ENCODE peak calls at places on chromosomes 3 and 15, in ten cellular contexts. S, A, Z, U, Y, K, L, H, M and T are unnamed samples. For H3K4me1, the result is how much of the 10 kb centered on the place peaks cover.

GRCh38 chr3:32500880-32501784 is 1.5 kb downstream of the CMTM6 start:
- DNase-seq in M (no peak), A (no peak), H (no peak), S (no peak), Y (no peak), K (no peak), Z (no peak), L (no peak), U (no peak), T (no peak)

GRCh38 chr15:64386291-64386690 is 1.3 kb upstream of the TRIP4 start:
- DNase-seq in S (no peak), L (no peak), U (no peak), H (no peak), Y (no peak), Z (no peak), K (no peak), A (no peak), M (no peak), T (no peak)

GRCh38 chr3:50532062-50532705 is 28.8 kb upstream of the CACNA2D2 start:
- DNase-seq in M (no peak), Y (no peak), U (no peak), H (no peak), S (no peak), A (no peak), Z (no peak), K (no peak), L (no peak), T (no peak)

GRCh38 chr3:66138336-66139234 is 82.2 kb upstream of the SLC25A26 start:
- DNase-seq in U (no peak), H (peak), S (peak), Z (peak), A (peak), M (peak), L (no peak), Y (no peak), K (peak), T (peak)

GRCh38 chr3:155859859-155860258 is 5.6 kb upstream of the SLC33A1 start:
- DNase-seq in K (peak), L (no peak), Z (no peak), S (no peak), U (no peak), H (peak), A (no peak), M (no peak), Y (no peak), T (no peak)

GRCh38 chr3:33786565-33787327 is 11.7 kb upstream of the PDCD6IP start:
- DNase-seq in K (no peak), Y (no peak), Z (no peak), A (no peak), S (no peak), U (no peak), M (no peak), L (no peak), H (no peak), T (no peak)

GRCh38 chr3:24034464-24034863 is 89.4 kb downstream of the NR1D2 start:
- DNase-seq in S (no peak), L (no peak), H (no peak), Z (no peak), K (no peak), Y (no peak), U (no peak), M (no peak), A (no peak), T (no peak)

GRCh38 chr3:10192953-10193691 is 28.4 kb downstream of the IRAK2 start:
- DNase-seq in M (no peak), Y (peak), K (peak), A (peak), L (no peak), U (no peak), S (peak), Z (no peak), H (peak), T (peak)

GRCh38 chr3:127097516-127097915 is 95.4 kb upstream of the PRR23E start:
- DNase-seq in M (no peak), L (no peak), A (no peak), U (no peak), Z (no peak), H (no peak), S (no peak), Y (no peak), K (no peak), T (no peak)

GRCh38 chr15:61155741-61156700 is 73.1 kb downstream of the RORA start:
- DNase-seq in U (peak), Z (peak), L (no peak), H (no peak), Y (no peak), A (no peak), M (no peak), S (peak), K (peak), T (peak)

GRCh38 chr15:67967871-67968423 is 86.2 kb upstream of the PIAS1 start:
- DNase-seq in A (peak), U (no peak), H (no peak), Y (peak), M (peak), S (peak), K (no peak), L (peak), Z (peak), T (peak)

GRCh38 chr3:30135190-30135589 is 471.2 kb upstream of the TGFBR2 start:
- DNase-seq in Y (no peak), Z (peak), S (no peak), A (no peak), L (no peak), U (no peak), K (peak), H (peak), M (no peak), T (no peak)

GRCh38 chr15:42149493-42150245 is 6.8 kb downstream of the PLA2G4F start:
- DNase-seq in A (peak), S (no peak), M (no peak), Y (no peak), K (no peak), U (no peak), H (no peak), Z (no peak), L (no peak), T (no peak)

GRCh38 chr15:52642386-52643361 is 36.5 kb downstream of the ATOSA start:
- DNase-seq in K (peak), Y (no peak), M (no peak), S (no peak), L (no peak), A (no peak), H (no peak), Z (no peak), U (no peak), T (no peak)

GRCh38 chr15:63233667-63234419 is 43.6 kb upstream of the APH1B start:
- DNase-seq in A (no peak), U (no peak), M (no peak), Z (no peak), H (peak), Y (no peak), K (peak), L (no peak), S (no peak), T (no peak)

GRCh38 chr3:160125188-160125587 is 100.0 kb upstream of the C3orf80 start:
- DNase-seq in H (no peak), Y (no peak), A (no peak), U (no peak), M (no peak), L (no peak), Z (no peak), K (no peak), S (no peak), T (no peak)

GRCh38 chr3:150346956-150347863 is 60.9 kb upstream of the TSC22D2 start:
- DNase-seq in Z (no peak), K (peak), H (no peak), Y (no peak), L (no peak), A (no peak), S (no peak), M (no peak), U (no peak), T (no peak)

DNA sequence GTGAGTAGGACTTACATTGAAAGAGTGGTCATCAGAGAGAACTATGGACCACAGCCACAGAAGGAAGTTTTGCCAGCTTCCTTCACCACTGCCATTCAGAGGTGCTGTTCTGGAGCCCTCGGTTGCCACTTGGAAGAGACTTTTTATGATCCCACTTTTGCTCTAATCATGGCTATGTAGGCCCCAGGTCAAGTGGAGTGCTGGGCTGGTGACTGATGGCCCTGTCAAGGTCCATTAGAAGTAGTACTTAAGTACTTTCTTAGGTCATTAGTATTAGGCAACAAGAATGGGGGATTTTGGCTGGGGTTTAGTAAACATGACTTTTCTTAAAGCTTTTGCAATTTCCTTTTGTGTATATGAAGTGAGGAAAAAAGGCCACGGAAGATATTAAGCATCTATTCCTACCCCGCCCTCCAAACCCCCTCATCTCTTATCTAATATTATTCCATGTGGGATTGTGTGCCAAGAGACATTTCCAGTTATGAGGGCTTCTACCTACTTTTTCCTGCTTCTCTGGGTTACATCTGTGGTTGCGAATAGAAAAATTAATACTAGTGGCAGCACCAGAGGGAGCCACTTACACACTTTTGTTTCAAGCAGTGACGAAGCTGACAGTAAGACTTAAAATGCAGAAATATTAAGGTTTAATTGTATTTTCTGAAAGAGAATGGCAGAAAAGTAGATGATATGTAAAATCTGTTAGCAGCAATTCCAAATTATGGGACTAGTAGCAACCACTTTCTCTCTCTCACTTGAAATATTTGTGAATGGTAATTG is 13.9 kb downstream of the NLGN1 start:
- DNase-seq in L (no peak), M (peak), A (no peak), K (peak), Z (no peak), U (no peak), H (peak), S (peak), Y (no peak), T (no peak)
- H3K4me3 ChIP-seq in L (no peak), M (no peak), A (peak), K (no peak), Z (peak), U (peak), H (no peak), S (no peak), Y (no peak), T (no peak)

GRCh38 chr15:74425634-74426033 is 8.1 kb downstream of the SEMA7A start:
- DNase-seq in A (no peak), K (no peak), U (no peak), Z (no peak), H (no peak), L (no peak), M (no peak), S (no peak), Y (no peak), T (no peak)
- H3K4me1 ChIP-seq in A (under half), K (half or more), U (under half), Z (under half), H (under half), L (under half), M (under half), S (under half), Y (under half), T (under half)

DNA sequence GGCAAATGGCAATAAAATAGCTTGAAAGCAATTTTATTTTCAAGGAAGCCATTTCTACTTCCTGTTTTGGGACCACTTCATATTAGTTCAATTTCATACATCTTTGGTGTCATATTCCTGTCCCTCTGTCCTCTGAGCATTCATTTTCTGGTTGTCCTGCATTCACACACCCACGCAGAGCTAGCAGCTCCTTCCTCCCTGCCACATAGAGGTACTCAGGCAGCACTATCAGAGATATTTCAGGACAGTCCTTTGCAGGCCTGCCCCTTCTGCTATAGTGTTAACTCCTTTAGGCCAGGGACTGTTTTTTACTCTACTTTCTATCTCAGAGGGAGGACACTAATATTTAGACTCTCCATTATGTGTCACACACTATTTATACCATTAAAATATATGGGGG is 132.0 kb downstream of the ECT2 start:
- DNase-seq in S (no peak), U (no peak), H (no peak), A (no peak), M (no peak), Z (no peak), K (no peak), L (no peak), Y (no peak), T (no peak)
- TF ChIP-seq CTCF in S (no peak), U (no peak), H (no peak), A (no peak), M (no peak), Z (no peak), K (no peak), L (no peak), Y (no peak), T (no peak)

GRCh38 chr15:35038655-35039534 is 46.2 kb downstream of the NANOGP8 start:
- DNase-seq in S (no peak), Z (no peak), H (no peak), K (peak), L (no peak), Y (no peak), M (no peak), U (no peak), A (no peak), T (no peak)
- H3K4me3 ChIP-seq in S (no peak), Z (no peak), H (no peak), K (no peak), L (no peak), Y (no peak), M (no peak), U (no peak), A (no peak), T (no peak)

GRCh38 chr3:120432105-120432860 is 18.5 kb downstream of the FSTL1 start:
- DNase-seq in H (peak), Y (no peak), A (no peak), Z (no peak), U (no peak), M (no peak), L (no peak), K (no peak), S (peak), T (no peak)

GRCh38 chr3:120425877-120426276 is 24.9 kb downstream of the FSTL1 start:
- DNase-seq in H (no peak), A (no peak), U (no peak), Z (no peak), S (peak), K (no peak), Y (no peak), L (no peak), M (no peak), T (no peak)

GRCh38 chr3:120427201-120427600 is 23.6 kb downstream of the FSTL1 start:
- DNase-seq in M (no peak), A (no peak), L (no peak), Z (no peak), U (no peak), K (no peak), S (no peak), H (no peak), Y (no peak), T (no peak)

GRCh38 chr3:120429921-120430361 is 20.9 kb downstream of the FSTL1 start:
- DNase-seq in Z (no peak), Y (no peak), L (no peak), A (no peak), U (no peak), K (no peak), M (no peak), S (no peak), H (no peak), T (no peak)

GRCh38 chr3:120428904-120429303 is 21.9 kb downstream of the FSTL1 start:
- DNase-seq in L (no peak), M (no peak), U (no peak), Z (no peak), K (no peak), H (no peak), S (no peak), A (no peak), Y (no peak), T (no peak)
- H3K4me1 ChIP-seq in L (under half), M (half or more), U (half or more), Z (half or more), K (under half), H (under half), S (under half), A (under half), Y (under half), T (half or more)

GRCh38 chr3:178795349-178795748 is 259.1 kb downstream of the KCNMB2 start:
- DNase-seq in M (no peak), K (no peak), Z (no peak), U (no peak), Y (no peak), S (no peak), H (no peak), L (no peak), A (no peak), T (no peak)
- TF ChIP-seq CTCF in M (no peak), K (no peak), Z (no peak), U (no peak), Y (no peak), S (no peak), H (no peak), L (no peak), A (no peak), T (no peak)